ENCODE peak calls at places on chromosomes 5 and 9, in eight cellular contexts. L is sigmoid colon, H is uterus, X is stomach, R is breast epithelium, D is ovary, E is HCT116, Q is heart left ventricle. O is an unnamed sample.

GRCh38 chr5:53321073-53321472 is 159.4 kb upstream of the FST start:
- DNase-seq in Q (no peak), E (no peak), D (no peak), X (no peak), L (no peak), H (no peak), R (no peak), O (no peak)

GRCh38 chr5:29379619-29380018 is 1813.9 kb upstream of the CDH6 start:
- DNase-seq in Q (no peak), E (no peak), X (no peak), R (no peak), D (no peak), L (no peak), H (no peak), O (no peak)

GRCh38 chr5:6707852-6708251 is 5.4 kb upstream of the TENT4A start:
- DNase-seq in Q (no peak), R (no peak), L (no peak), H (no peak), X (no peak), E (no peak), D (no peak), O (no peak)

GRCh38 chr5:78649816-78650561 is 1.4 kb upstream of the LHFPL2 start:
- DNase-seq in H (no peak), E (no peak), D (peak), L (no peak), Q (no peak), X (no peak), R (no peak), O (no peak)

GRCh38 chr9:126638571-126639132 is 24.9 kb downstream of the LMX1B start:
- DNase-seq in Q (no peak), X (no peak), D (no peak), E (no peak), H (no peak), R (no peak), L (no peak), O (no peak)

GRCh38 chr5:66417681-66418248 is 178.4 kb upstream of the MAST4 start:
- DNase-seq in R (no peak), E (no peak), Q (no peak), X (no peak), H (no peak), D (no peak), L (no peak), O (no peak)

GRCh38 chr9:8384126-8384525 is 584.5 kb upstream of the DMAC1 start:
- DNase-seq in E (no peak), R (no peak), H (no peak), Q (no peak), D (no peak), X (no peak), L (no peak), O (no peak)

GRCh38 chr9:123437201-123437600 is 81.2 kb downstream of the CRB2 start:
- DNase-seq in D (no peak), H (no peak), R (no peak), X (no peak), Q (no peak), E (no peak), L (no peak), O (no peak)

GRCh38 chr9:109500421-109500974 is 2.4 kb upstream of the PTPN3 start:
- DNase-seq in D (no peak), X (no peak), L (no peak), R (no peak), E (no peak), H (no peak), Q (no peak), O (no peak)

GRCh38 chr9:111529787-111530186 is 4.8 kb downstream of the ZNF483 start:
- DNase-seq in D (no peak), Q (no peak), L (no peak), H (no peak), X (no peak), E (no peak), R (no peak), O (no peak)

GRCh38 chr5:133827001-133827400 is 141.4 kb downstream of the C5orf15 start:
- DNase-seq in L (no peak), D (no peak), Q (no peak), E (no peak), H (no peak), R (no peak), X (no peak), O (no peak)

GRCh38 chr5:59007460-59008063 is 424.7 kb downstream of the RAB3C start:
- DNase-seq in X (no peak), E (peak), Q (no peak), H (no peak), D (no peak), L (no peak), R (no peak), O (no peak)

GRCh38 chr5:150626853-150627276 is 13.6 kb upstream of the SYNPO start:
- DNase-seq in Q (peak), H (peak), L (no peak), D (peak), X (peak), R (peak), E (no peak), O (peak)

GRCh38 chr9:116978155-116978554 is 291.1 kb downstream of the TRIM32 start:
- DNase-seq in Q (no peak), L (no peak), R (no peak), E (no peak), X (no peak), D (no peak), H (no peak), O (no peak)

GRCh38 chr9:78972303-78973002 is 599.3 kb upstream of the TLE4 start:
- DNase-seq in X (no peak), Q (no peak), E (no peak), H (no peak), D (no peak), R (no peak), L (no peak), O (no peak)

GRCh38 chr5:145245354-145245753 is 589.8 kb downstream of the PRELID2 start:
- DNase-seq in R (no peak), X (no peak), L (no peak), Q (no peak), E (no peak), H (no peak), D (no peak), O (no peak)

GRCh38 chr9:129630967-129631672 is 5.2 kb downstream of the NTMT1 start:
- DNase-seq in H (no peak), E (no peak), Q (no peak), L (no peak), X (no peak), R (no peak), D (no peak), O (no peak)

GRCh38 chr5:55497712-55498111 is 37.1 kb downstream of the PLPP1 start:
- DNase-seq in R (no peak), E (no peak), X (no peak), L (no peak), H (no peak), D (no peak), Q (no peak), O (no peak)

GRCh38 chr5:53261245-53261644 is 151.7 kb upstream of the MOCS2 start:
- DNase-seq in Q (no peak), D (no peak), R (no peak), X (no peak), E (no peak), L (no peak), H (no peak), O (no peak)

GRCh38 chr9:86997961-86998360 is 50.7 kb upstream of the GAS1 start:
- DNase-seq in L (no peak), Q (no peak), H (no peak), X (no peak), E (no peak), R (no peak), D (no peak), O (no peak)
- TF ChIP-seq POLR2A in L (no peak), Q (no peak), H (no peak), X (no peak), E (no peak), R (no peak), D (no peak), O (no peak)

DNA sequence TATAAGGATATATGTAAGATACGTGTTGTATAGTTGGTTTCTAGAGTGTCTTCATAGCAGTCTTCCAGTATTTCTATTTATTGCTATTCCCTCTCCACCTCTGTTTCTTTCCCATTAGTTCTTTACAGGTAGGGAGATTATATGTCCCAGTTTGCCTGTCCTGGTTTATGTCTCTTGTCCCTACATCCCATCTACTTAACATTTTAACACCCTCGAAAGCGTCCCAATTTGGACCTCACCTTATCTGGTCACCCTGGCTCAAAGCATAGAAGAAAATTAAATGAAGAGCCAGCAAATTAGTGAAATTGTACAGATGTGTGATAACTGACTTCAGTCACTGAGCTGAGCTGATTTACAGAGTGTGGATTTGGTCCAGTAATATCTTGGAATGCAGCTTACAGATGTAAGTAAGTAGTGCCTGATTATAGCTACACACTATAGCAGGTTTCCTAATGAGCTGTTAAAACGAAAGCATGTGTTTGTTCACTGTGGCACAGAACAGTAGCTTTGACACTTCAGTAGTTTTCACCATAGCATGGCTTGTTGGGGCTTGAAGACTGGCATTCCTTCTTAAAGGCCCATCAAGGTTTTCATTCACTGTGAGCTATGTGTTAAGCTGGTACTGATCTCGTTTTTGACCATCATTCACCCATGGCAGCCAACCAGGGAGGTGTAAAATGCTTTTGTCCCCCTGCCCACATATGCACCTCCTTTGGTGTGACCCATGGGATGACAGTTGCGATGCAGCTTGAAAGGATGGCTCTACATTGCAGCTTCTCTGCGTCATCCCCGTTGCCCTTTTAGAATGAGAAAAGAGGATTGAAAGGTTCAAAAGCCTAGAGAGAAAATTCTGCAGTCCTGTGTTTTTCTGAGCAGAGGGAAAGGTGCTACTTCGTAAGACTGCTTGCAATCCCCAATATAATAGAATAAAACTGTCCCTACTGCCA is 192.1 kb upstream of the DMRT1 start:
- DNase-seq in E (no peak), X (no peak), D (no peak), L (no peak), Q (no peak), R (no peak), H (no peak), O (no peak)
- H3K27ac ChIP-seq in E (no peak), X (no peak), D (no peak), L (peak), Q (peak), R (no peak), H (peak), O (no peak)

DNA sequence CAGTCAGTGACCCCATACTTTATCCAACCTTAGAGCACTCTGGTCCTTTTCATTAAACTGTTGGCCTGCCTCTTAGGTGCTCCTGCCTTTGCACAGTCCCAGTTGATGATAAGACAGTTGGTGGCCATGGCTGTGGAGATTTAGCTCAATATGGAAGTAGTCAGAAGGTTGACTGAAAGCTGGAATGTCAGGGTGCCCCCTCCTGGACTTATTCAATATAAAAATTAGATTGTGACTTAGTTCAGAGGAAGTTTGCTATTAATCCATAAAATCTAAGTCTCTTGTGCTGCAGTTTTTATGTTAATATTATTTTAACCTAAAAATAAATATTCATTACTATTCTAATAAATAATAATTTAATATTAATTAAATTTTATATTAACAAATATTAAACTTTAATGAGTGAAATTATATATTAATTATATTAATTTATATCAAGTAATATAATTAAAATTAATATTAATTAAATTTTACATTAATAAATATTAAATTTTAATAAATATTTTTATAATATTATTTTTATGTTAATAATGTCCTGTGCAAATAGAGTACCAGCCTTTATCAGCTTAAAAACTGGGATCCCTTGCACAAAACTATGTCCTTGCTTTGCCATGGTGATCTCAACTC is 77.7 kb upstream of the ADAMTSL1 start:
- DNase-seq in L (no peak), D (no peak), X (no peak), R (no peak), Q (no peak), H (no peak), E (no peak), O (no peak)
- TF ChIP-seq CTCF in L (no peak), D (no peak), X (no peak), R (no peak), Q (no peak), H (no peak), E (no peak), O (no peak)

GRCh38 chr5:88736494-88736893 is 146.5 kb downstream of the MEF2C start:
- DNase-seq in Q (no peak), R (no peak), H (no peak), X (no peak), L (no peak), D (no peak), E (no peak), O (no peak)
- TF ChIP-seq POLR2A in Q (no peak), R (no peak), H (no peak), X (no peak), L (no peak), D (no peak), E (no peak), O (no peak)

O was measured in upper lobe of left lung.